ENCODE peak calls at places on chromosomes 4 and X, in four cellular contexts. N, H, R and D are unnamed samples.

GRCh38 chr4:94913316-94913715 is 155.6 kb downstream of the BMPR1B start:
- DNase-seq in H (no peak), R (no peak), N (no peak), D (no peak)

GRCh38 chr4:31768756-31769155 is 1048.6 kb downstream of the PCDH7 start:
- DNase-seq in H (no peak), R (no peak), N (no peak), D (no peak)

GRCh38 chr4:96326846-96327245 is 487.0 kb downstream of the PDHA2 start:
- DNase-seq in N (no peak), R (no peak), H (no peak), D (no peak)

GRCh38 chrX:68822641-68823410 is 6.0 kb upstream of the EFNB1 start:
- DNase-seq in H (peak), N (peak), R (peak), D (no peak)

GRCh38 chr4:151853034-151853433 is 92.2 kb upstream of the GATB start:
- DNase-seq in N (no peak), R (no peak), H (no peak), D (no peak)

GRCh38 chr4:26020896-26021295 is 106.9 kb downstream of the SMIM20 start:
- DNase-seq in N (no peak), H (peak), R (no peak), D (no peak)

GRCh38 chr4:112361181-112361791 is 64.1 kb downstream of the ALPK1 start:
- DNase-seq in H (peak), N (no peak), R (no peak), D (peak)

GRCh38 chr4:153880983-153881382 is 92.1 kb upstream of the SFRP2 start:
- DNase-seq in N (no peak), H (no peak), R (no peak), D (no peak)

GRCh38 chrX:147637190-147637589 is 274.5 kb upstream of the FMR1 start:
- DNase-seq in R (no peak), N (no peak), H (no peak), D (no peak)

GRCh38 chr4:95761441-95761840 is 78.5 kb upstream of the PDHA2 start:
- DNase-seq in R (no peak), N (no peak), H (no peak), D (no peak)

GRCh38 chrX:150486011-150486410 is 82.4 kb upstream of the MTM1 start:
- DNase-seq in N (peak), R (peak), H (peak), D (no peak)
- TF ChIP-seq JUND in N (no peak), R (no peak), H (no peak), D (no peak)

GRCh38 chr4:11529625-11530201 is 101.0 kb upstream of the HS3ST1 start:
- DNase-seq in H (no peak), R (no peak), N (no peak), D (no peak)
- TF ChIP-seq FOXM1 in H (no peak), R (no peak), N (no peak), D (no peak)

GRCh38 chrX:1138476-1138875 is 74.0 kb downstream of the CRLF2 start:
- DNase-seq in H (no peak), R (no peak), N (no peak), D (no peak)
- TF ChIP-seq JUND in H (no peak), R (no peak), N (no peak), D (no peak)

DNA sequence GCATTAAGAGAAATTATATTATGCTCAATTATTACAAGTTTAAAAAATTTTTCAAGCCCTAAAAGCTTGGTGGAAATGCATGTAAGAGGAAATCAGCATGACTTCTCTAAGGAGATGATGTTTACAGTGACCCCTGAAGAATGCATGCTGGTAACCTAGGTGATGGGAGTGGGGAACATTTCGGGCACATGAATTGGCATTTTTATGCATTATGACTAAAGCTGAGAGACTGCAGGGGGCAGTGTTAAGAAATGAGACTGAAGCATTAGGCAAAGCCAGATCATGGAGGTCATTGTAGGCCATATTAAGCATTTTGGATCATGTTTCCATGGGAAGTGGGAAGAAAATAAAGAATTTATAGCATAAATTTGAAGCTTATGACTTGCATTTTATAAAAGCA is 421.3 kb downstream of the FAT4 start:
- DNase-seq in R (peak), H (peak), N (peak), D (no peak)
- TF ChIP-seq FOXM1 in R (no peak), H (no peak), N (no peak), D (no peak)